ENCODE peak calls at places on chromosome 14, in five cellular contexts. J is stomach, Q is lower leg skin, X is A549, S is upper lobe of left lung. Z is an unnamed sample.

GRCh38 chr14:76129851-76130576 is 21.7 kb upstream of the GPATCH2L start:
- DNase-seq in J (no peak), Q (no peak), X (no peak), S (no peak), Z (no peak)

GRCh38 chr14:91417983-91418386 is 365 bp upstream of the CCDC88C start:
- DNase-seq in J (peak; percentile 61), Q (peak; percentile 86), X (peak; percentile 72), S (no peak), Z (no peak)

GRCh38 chr14:102028733-102029132 is 58.1 kb downstream of the HSP90AA1 start:
- DNase-seq in J (no peak), Q (no peak), X (no peak), S (no peak), Z (no peak)

GRCh38 chr14:100304825-100305445 is 1.3 kb downstream of the SLC25A29 start:
- DNase-seq in J (peak; percentile 88), Q (peak; percentile 90), X (peak; percentile 35), S (peak; percentile 79), Z (no peak)

GRCh38 chr14:79412822-79413221 is 798.5 kb downstream of the DIO2 start:
- DNase-seq in J (no peak), Q (no peak), X (no peak), S (no peak), Z (no peak)

GRCh38 chr14:75454963-75455546 is 27.2 kb downstream of the JDP2 start:
- DNase-seq in J (peak; percentile 65), Q (peak; percentile 92), X (peak; percentile 31), S (peak; percentile 76), Z (peak; percentile 65)

GRCh38 chr14:103867523-103867953 is 20.2 kb upstream of the PPP1R13B start:
- DNase-seq in J (peak; percentile 90), Q (no peak), X (no peak), S (peak; percentile 78), Z (peak; percentile 78)

GRCh38 chr14:37824936-37825698 is 229.7 kb downstream of the TTC6 start:
- DNase-seq in J (no peak), Q (no peak), X (no peak), S (no peak), Z (no peak)

GRCh38 chr14:59511916-59512530 is 27.7 kb downstream of the JKAMP start:
- DNase-seq in J (no peak), Q (no peak), X (peak; percentile 9), S (no peak), Z (no peak)

GRCh38 chr14:48275301-48275700 is 599.9 kb upstream of the MDGA2 start:
- DNase-seq in J (no peak), Q (no peak), X (no peak), S (no peak), Z (no peak)

GRCh38 chr14:105212541-105213305 is 31.6 kb upstream of the NUDT14 start:
- DNase-seq in J (no peak), Q (no peak), X (no peak), S (no peak), Z (no peak)

GRCh38 chr14:21104448-21105060 is 3.7 kb downstream of the TMEM253 start:
- DNase-seq in J (peak; percentile 83), Q (peak; percentile 96), X (peak; percentile 87), S (peak; percentile 91), Z (peak; percentile 85)

GRCh38 chr14:74018029-74018703 is 922 bp downstream of the ENTPD5 start:
- DNase-seq in J (no peak), Q (no peak), X (no peak), S (no peak), Z (no peak)

GRCh38 chr14:77314043-77314442 is 6.6 kb downstream of the POMT2 start:
- DNase-seq in J (no peak), Q (peak; percentile 69), X (peak; percentile 84), S (no peak), Z (no peak)

GRCh38 chr14:56180754-56181542 is 62.7 kb downstream of the PELI2 start:
- DNase-seq in J (no peak), Q (no peak), X (no peak), S (no peak), Z (no peak)

GRCh38 chr14:97462081-97462480 is 664.9 kb downstream of the VRK1 start:
- DNase-seq in J (no peak), Q (no peak), X (no peak), S (no peak), Z (no peak)

GRCh38 chr14:26872510-26872909 is 274.7 kb upstream of the NOVA1 start:
- DNase-seq in J (peak; percentile 37), Q (no peak), X (no peak), S (no peak), Z (peak; percentile 24)

GRCh38 chr14:78725086-78725485 is 554.9 kb downstream of the NRXN3 start:
- DNase-seq in J (no peak), Q (no peak), X (no peak), S (no peak), Z (no peak)

GRCh38 chr14:31206536-31207286 is 882 bp downstream of the HECTD1 start:
- DNase-seq in J (peak; percentile 50), Q (peak; percentile 87), X (peak; percentile 27), S (peak; percentile 51), Z (peak; percentile 44)

GRCh38 chr14:98633380-98633779 is 638.6 kb downstream of the BCL11B start:
- DNase-seq in J (no peak), Q (no peak), X (no peak), S (no peak), Z (no peak)

GRCh38 chr14:37544407-37544806 is 50.6 kb downstream of the FOXA1 start:
- DNase-seq in J (peak; percentile 35), Q (no peak), X (no peak), S (no peak), Z (no peak)

GRCh38 chr14:22518073-22518472 is 71.0 kb downstream of the DAD1 start:
- DNase-seq in J (no peak), Q (no peak), X (no peak), S (no peak), Z (no peak)

GRCh38 chr14:78967111-78967809 is 797.1 kb downstream of the NRXN3 start:
- DNase-seq in J (no peak), Q (no peak), X (no peak), S (no peak), Z (no peak)

GRCh38 chr14:54881235-54881760 is 21.3 kb downstream of the GCH1 start:
- DNase-seq in J (no peak), Q (peak; percentile 74), X (no peak), S (no peak), Z (no peak)

GRCh38 chr14:75432406-75432805 is 4.6 kb downstream of the JDP2 start:
- DNase-seq in J (no peak), Q (no peak), X (no peak), S (no peak), Z (no peak)

GRCh38 chr14:77000340-77001235 is 27.9 kb downstream of the IRF2BPL start:
- DNase-seq in J (peak; percentile 42), Q (no peak), X (no peak), S (no peak), Z (peak; percentile 45)

DNA sequence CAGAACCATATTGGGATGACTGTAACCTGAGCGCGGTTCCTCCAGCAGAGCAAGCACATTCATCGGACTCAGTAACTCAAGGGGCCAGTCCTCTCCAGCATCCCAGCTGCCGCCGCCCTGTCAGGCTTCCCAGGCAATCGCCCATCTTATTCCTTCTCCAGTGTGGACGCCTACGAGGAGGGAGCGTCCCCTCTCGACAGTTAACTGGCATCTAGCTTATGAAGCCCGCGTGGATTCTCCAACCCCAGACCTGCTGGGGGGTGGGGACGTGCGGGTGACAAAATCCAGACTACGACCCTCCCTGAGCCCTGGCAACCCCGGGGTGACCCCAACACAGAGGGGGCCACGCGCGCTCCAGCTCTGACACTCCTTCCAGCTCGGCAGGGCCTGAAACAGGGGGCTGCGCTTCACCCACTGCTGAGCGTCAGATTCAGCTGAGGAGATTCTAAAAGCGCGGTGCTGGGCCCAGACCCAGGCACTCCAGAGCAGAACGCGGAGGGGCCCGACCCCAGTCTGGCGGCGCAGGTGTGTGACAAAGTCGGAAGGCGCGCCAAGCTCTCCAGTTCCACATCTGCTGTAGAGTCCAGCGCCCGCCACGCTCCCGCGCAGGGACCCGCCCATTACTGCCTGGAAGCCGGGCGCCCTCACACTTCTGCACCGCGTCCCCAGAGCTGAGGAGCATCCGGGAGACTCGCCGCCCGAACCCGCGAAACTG is 43.9 kb upstream of the ESR2 start:
- DNase-seq in J (peak; percentile 31), Q (peak; percentile 94), X (peak; percentile 77), S (peak; percentile 63), Z (peak; percentile 39)
- TF ChIP-seq POLR2A in J (no peak), Q (no peak), X (peak; percentile 79), S (no peak), Z (no peak)

GRCh38 chr14:58395815-58396626 is at the start of gene TOMM20L:
- DNase-seq in J (peak; percentile 79), Q (peak; percentile 94), X (peak; percentile 69), S (peak; percentile 78), Z (peak; percentile 71)
- TF ChIP-seq POLR2A in J (no peak), Q (no peak), X (peak; percentile 17), S (peak; percentile 51), Z (no peak)

DNA sequence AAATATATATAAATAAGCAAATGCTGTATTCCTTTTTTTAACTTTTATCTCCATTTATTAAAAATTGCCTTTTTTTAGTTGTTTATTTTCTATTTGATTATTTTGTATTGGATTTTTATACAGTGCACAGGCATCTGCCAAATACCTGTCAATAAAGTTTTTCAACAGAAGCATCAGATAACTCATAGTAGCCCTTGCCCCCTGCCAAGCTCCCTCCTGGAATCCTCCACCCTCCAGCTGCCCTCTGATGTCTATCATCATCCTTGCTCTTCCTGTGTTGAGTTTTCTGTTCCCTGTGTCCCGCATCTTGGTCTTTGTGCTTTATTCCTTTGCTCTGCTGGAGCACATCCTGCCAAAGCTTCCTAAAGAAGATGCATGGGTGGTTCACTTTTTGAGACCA is 16.6 kb downstream of the GLRX5 start:
- DNase-seq in J (no peak), Q (peak; percentile 12), X (no peak), S (no peak), Z (no peak)
- TF ChIP-seq POLR2A in J (no peak), Q (no peak), X (no peak), S (no peak), Z (no peak)

GRCh38 chr14:68797180-68797670 is 4.4 kb upstream of the ZFP36L1 start:
- DNase-seq in J (peak; percentile 24), Q (peak; percentile 83), X (no peak), S (peak; percentile 20), Z (no peak)

GRCh38 chr14:68796418-68797101 is 3.7 kb upstream of the ZFP36L1 start:
- DNase-seq in J (peak; percentile 4), Q (peak; percentile 80), X (no peak), S (no peak), Z (peak; percentile 15)

GRCh38 chr14:68794130-68794855 is 1.4 kb upstream of the ZFP36L1 start:
- DNase-seq in J (peak; percentile 85), Q (peak; percentile 98), X (peak; percentile 86), S (peak; percentile 93), Z (peak; percentile 94)

GRCh38 chr14:68794856-68795601 is 2.2 kb upstream of the ZFP36L1 start:
- DNase-seq in J (peak; percentile 45), Q (peak; percentile 92), X (peak; percentile 74), S (peak; percentile 50), Z (no peak)

DNA sequence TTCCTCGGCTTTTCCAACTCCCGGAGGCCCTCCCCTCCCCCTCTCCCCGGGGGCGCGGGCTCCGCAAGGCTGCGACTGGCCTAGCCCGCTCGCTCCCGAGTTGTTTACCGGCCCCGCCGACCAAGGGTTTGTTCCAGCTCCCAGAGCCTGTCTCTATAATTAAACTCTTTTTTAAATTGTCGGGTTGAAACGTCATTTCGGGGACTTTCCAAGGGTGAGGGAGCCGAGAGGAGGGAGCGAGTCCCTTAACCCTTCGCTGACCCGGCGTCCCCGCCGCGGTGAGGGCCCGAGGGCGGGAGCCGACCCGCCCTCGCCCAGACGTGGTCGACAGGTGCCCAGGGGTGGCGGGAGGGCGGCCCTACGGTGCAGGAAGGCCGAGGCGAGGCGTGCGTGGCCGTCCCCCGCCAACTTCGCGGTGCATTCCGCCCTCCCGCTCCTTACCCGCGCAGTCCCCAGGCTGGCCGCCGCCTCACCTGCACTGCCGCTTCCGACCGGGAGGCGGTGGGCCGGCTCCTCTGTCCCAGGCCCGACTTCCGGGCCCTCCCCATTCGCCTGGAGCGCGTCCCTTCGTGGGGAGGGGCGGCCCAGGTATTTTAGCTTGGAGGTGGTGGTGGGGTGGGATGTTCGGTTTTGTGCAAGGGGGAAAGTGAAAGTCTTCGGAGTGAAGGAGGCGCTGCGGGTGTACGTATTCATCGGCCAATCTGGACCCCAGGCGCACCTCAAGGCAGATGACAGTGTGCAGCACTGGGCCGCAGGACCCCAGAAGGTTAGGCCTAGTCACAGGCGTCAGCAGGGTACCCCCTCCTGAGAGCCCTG is 2.9 kb upstream of the ZFP36L1 start:
- DNase-seq in J (peak; percentile 85), Q (peak; percentile 96), X (peak; percentile 90), S (peak; percentile 86), Z (peak; percentile 91)
- TF ChIP-seq POLR2A in J (peak; percentile 62), Q (no peak), X (peak; percentile 83), S (peak; percentile 97), Z (no peak)

Z was measured in heart left ventricle.